ENCODE peak calls at places on chromosomes 12 and 14, in five cellular contexts. E is tibial artery; A is activated CD4-positive, CD25-positive, alpha-beta regulatory T cell; M is H7; O is HT1080. H is an unnamed sample.

GRCh38 chr12:130849561-130850417 is 10.7 kb upstream of the STX2 start:
- DNase-seq in E (no peak), A (no peak), M (no peak), O (no peak), H (peak; percentile 34)

GRCh38 chr14:50816419-50817047 is 14.4 kb downstream of the NIN start:
- DNase-seq in E (no peak), A (no peak), M (no peak), O (peak; percentile 62), H (no peak)

GRCh38 chr12:54032627-54033100 is at the start of gene HOXC5:
- DNase-seq in E (peak; percentile 86), A (peak; percentile 49), M (peak; percentile 95), O (peak; percentile 90), H (peak; percentile 86)

GRCh38 chr12:107400686-107401447 is 284.7 kb upstream of the PWP1 start:
- DNase-seq in E (peak; percentile 67), A (no peak), M (no peak), O (no peak), H (no peak)

GRCh38 chr14:103616635-103617300 is 12.2 kb upstream of the KLC1 start:
- DNase-seq in E (no peak), A (no peak), M (no peak), O (no peak), H (no peak)

GRCh38 chr12:62210422-62210821 is 49.8 kb upstream of the USP15 start:
- DNase-seq in E (peak; percentile 62), A (no peak), M (peak; percentile 15), O (peak; percentile 11), H (peak; percentile 40)

GRCh38 chr14:93723001-93723400 is 65.3 kb downstream of the PRIMA1 start:
- DNase-seq in E (peak; percentile 25), A (no peak), M (no peak), O (no peak), H (no peak)

GRCh38 chr12:104668274-104668718 is 211.5 kb downstream of the CHST11 start:
- DNase-seq in E (no peak), A (no peak), M (no peak), O (no peak), H (no peak)

GRCh38 chr12:106239241-106239950 is 8.4 kb downstream of the CKAP4 start:
- DNase-seq in E (no peak), A (no peak), M (no peak), O (no peak), H (no peak)

GRCh38 chr14:36055052-36055378 is 121.5 kb downstream of the PTCSC3 start:
- DNase-seq in E (no peak), A (no peak), M (no peak), O (no peak), H (no peak)

GRCh38 chr12:989751-990278 is 1.2 kb upstream of the ERC1 start:
- DNase-seq in E (no peak), A (no peak), M (peak; percentile 59), O (peak; percentile 70), H (no peak)

GRCh38 chr12:95390192-95390591 is 83.8 kb upstream of the METAP2 start:
- DNase-seq in E (no peak), A (no peak), M (no peak), O (no peak), H (no peak)

GRCh38 chr14:37870947-37871346 is 275.5 kb downstream of the TTC6 start:
- DNase-seq in E (no peak), A (no peak), M (no peak), O (no peak), H (no peak)

GRCh38 chr12:90268574-90268973 is 559.9 kb upstream of the ATP2B1 start:
- DNase-seq in E (no peak), A (no peak), M (no peak), O (no peak), H (no peak)

GRCh38 chr14:105529506-105530445 is 3.4 kb downstream of the TMEM121 start:
- DNase-seq in E (peak; percentile 66), A (no peak), M (peak; percentile 64), O (no peak), H (no peak)

H was measured in WTC11.